ENCODE peak calls at places on chromosomes 2 and 18, in five cellular contexts. V is neuronal stem cell, P is IMR-90, A is H9, K is H1. L is an unnamed sample.

GRCh38 chr2:135009339-135009738 is 37.9 kb downstream of the MAP3K19 start:
- DNase-seq in V (no peak), A (no peak), P (no peak), K (no peak), L (no peak)

GRCh38 chr2:11404381-11405073 is 60.1 kb upstream of the ROCK2 start:
- DNase-seq in A (no peak), K (no peak), V (no peak), P (no peak), L (no peak)

GRCh38 chr2:227052879-227053278 is 111.1 kb downstream of the COL4A4 start:
- DNase-seq in P (no peak), V (no peak), A (no peak), K (no peak), L (no peak)

GRCh38 chr2:136696438-136696837 is 68.9 kb upstream of the THSD7B start:
- DNase-seq in V (no peak), K (no peak), A (no peak), P (no peak), L (no peak)

GRCh38 chr2:209145941-209146681 is 277.7 kb upstream of the MAP2 start:
- DNase-seq in V (no peak), K (no peak), A (peak), P (no peak), L (no peak)

GRCh38 chr2:197356136-197356535 is 45.6 kb upstream of the ANKRD44 start:
- DNase-seq in A (peak), K (no peak), P (no peak), V (no peak), L (peak)

GRCh38 chr18:79332601-79333000 is 63.1 kb upstream of the NFATC1 start:
- DNase-seq in K (no peak), V (no peak), P (no peak), A (no peak), L (no peak)

GRCh38 chr2:188765522-188765921 is 208.7 kb upstream of the COL3A1 start:
- DNase-seq in A (no peak), P (peak), K (no peak), V (peak), L (peak)

GRCh38 chr2:189285962-189286648 is 106.5 kb upstream of the COL5A2 start:
- DNase-seq in A (no peak), P (peak), K (no peak), V (no peak), L (peak)

GRCh38 chr18:12283666-12284065 is 24.4 kb upstream of the TUBB6 start:
- DNase-seq in P (no peak), V (no peak), A (no peak), K (no peak), L (no peak)

GRCh38 chr2:141437521-141437920 is 693.3 kb downstream of the LRP1B start:
- DNase-seq in K (no peak), P (no peak), A (no peak), V (no peak), L (no peak)

GRCh38 chr2:236505648-236506047 is 64.0 kb upstream of the ACKR3 start:
- DNase-seq in V (no peak), K (no peak), P (no peak), A (no peak), L (no peak)

GRCh38 chr2:43190305-43191052 is 35.9 kb downstream of the ZFP36L2 start:
- DNase-seq in A (no peak), K (no peak), V (no peak), P (no peak), L (no peak)

GRCh38 chr2:152558174-152559091 is 158.8 kb downstream of the PRPF40A start:
- DNase-seq in A (no peak), K (no peak), P (peak), V (no peak), L (peak)

GRCh38 chr2:110812726-110813645 is 80.6 kb downstream of the ACOXL start:
- DNase-seq in A (no peak), V (no peak), K (no peak), P (no peak), L (no peak)

GRCh38 chr2:112136081-112136480 is 2.1 kb upstream of the FBLN7 start:
- DNase-seq in K (no peak), V (no peak), P (no peak), A (no peak), L (no peak)

GRCh38 chr18:79988925-79989361 is 580 bp upstream of the TXNL4A start:
- DNase-seq in A (peak), K (no peak), V (no peak), P (peak), L (peak)

GRCh38 chr2:239830066-239830717 is 194.9 kb downstream of the NDUFA10 start:
- DNase-seq in P (no peak), K (no peak), A (peak), V (no peak), L (no peak)

GRCh38 chr2:169397697-169398096 is 35.4 kb upstream of the LRP2 start:
- DNase-seq in K (no peak), A (no peak), P (no peak), V (no peak), L (peak)

GRCh38 chr2:201118121-201118956 is 2.4 kb downstream of the CFLAR start:
- DNase-seq in K (no peak), A (peak), P (peak), V (no peak), L (peak)

GRCh38 chr2:241542278-241542605 is 16.3 kb upstream of the BOK start:
- DNase-seq in P (no peak), A (no peak), V (no peak), K (no peak), L (no peak)

GRCh38 chr2:232979871-232980461 is 33.1 kb downstream of the NGEF start:
- DNase-seq in A (no peak), V (no peak), K (no peak), P (peak), L (peak)

GRCh38 chr2:190679813-190680591 is 31.1 kb downstream of the NAB1 start:
- DNase-seq in K (peak), V (no peak), A (peak), P (peak), L (peak)

GRCh38 chr2:190677255-190677654 is 28.4 kb downstream of the NAB1 start:
- DNase-seq in K (no peak), P (peak), V (no peak), A (no peak), L (no peak)

GRCh38 chr2:190682168-190682567 is 33.3 kb downstream of the NAB1 start:
- DNase-seq in P (peak), A (no peak), V (no peak), K (no peak), L (peak)

GRCh38 chr2:190678444-190679162 is 29.7 kb downstream of the NAB1 start:
- DNase-seq in V (no peak), A (no peak), P (peak), K (no peak), L (peak)

DNA sequence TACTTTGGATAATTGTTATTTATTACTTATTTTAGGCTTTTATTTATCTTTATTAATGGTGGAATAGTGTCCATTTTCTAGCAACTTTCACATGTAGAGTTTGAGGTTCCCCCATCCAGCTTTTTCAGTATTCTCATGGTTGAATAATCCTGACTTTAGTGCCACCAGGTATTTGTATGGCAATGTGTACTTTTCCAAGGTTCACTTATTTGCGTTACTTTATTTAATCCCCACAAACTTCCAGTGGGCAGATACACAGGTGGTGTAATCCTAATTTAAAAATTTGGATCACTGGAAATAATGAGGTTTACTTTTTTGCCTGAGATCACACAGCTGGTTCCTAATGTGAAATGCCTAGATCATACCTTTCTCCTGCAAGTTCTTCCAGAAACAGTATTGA is 30.5 kb downstream of the NAB1 start:
- DNase-seq in V (no peak), A (no peak), P (no peak), K (no peak), L (no peak)
- H2BK15ac ChIP-seq in V (no peak), A (no peak), P (no peak), K (no peak), L (no peak)

GRCh38 chr2:64923385-64923710 is 65.9 kb upstream of the SLC1A4 start:
- DNase-seq in K (no peak), V (no peak), P (no peak), A (no peak), L (no peak)
- H3K9ac ChIP-seq in K (no peak), V (no peak), P (no peak), A (no peak), L (no peak)

GRCh38 chr18:58789856-58790255 is 74.8 kb upstream of the ZNF532 start:
- DNase-seq in K (no peak), A (no peak), V (no peak), P (no peak), L (peak)

GRCh38 chr18:58787750-58788149 is 76.9 kb upstream of the ZNF532 start:
- DNase-seq in P (no peak), A (no peak), K (no peak), V (no peak), L (no peak)

GRCh38 chr18:58792086-58792485 is 72.6 kb upstream of the ZNF532 start:
- DNase-seq in P (no peak), K (no peak), V (no peak), A (no peak), L (no peak)

GRCh38 chr18:58788470-58788869 is 76.2 kb upstream of the ZNF532 start:
- DNase-seq in V (no peak), A (no peak), P (no peak), K (no peak), L (no peak)

GRCh38 chr18:58788971-58789797 is 75.5 kb upstream of the ZNF532 start:
- DNase-seq in P (peak), K (no peak), V (no peak), A (peak), L (peak)
- H4K91ac ChIP-seq in P (peak), K (no peak), V (no peak), A (no peak), L (peak)

DNA sequence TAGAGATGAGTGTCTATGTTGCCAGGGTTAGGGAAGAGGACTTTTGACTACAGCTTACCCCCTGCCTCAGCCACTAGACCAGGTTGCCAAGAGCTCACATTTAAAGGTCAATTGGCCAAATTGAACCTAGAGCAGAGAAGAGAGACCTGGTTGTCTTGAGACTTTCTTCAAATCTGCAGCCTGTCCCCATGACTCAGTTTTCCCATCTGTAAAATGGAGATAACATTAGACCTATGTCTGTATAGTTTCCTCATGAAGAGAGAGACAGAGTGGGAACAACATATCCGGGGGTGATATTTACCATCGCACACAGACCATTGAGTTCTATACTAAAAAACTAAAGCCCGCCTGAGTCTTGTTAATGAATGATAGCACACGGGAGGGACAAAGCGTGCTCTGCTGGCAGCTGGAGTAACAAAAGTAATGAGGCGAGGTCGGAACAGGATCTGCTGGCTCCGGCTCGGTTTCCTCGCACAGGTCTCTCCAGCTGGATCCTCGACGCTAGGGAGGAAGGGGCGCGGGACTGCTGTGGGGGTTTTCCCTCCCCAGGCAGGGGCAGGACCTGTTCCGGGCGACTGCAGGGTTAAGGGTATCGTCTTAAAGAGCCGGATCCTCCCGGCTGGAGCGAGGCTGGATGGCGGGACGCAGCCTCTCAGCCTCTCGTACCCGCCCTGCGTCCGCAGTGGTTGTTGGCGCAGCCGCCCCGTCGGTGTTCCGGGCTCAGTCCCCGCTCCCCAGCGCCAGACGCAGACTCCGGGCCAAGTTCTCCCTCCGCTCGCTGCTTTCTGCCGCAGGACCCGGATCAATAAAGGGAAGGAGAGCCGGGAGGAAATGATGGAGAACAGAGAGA is 1.4 kb upstream of the LIPG start:
- DNase-seq in A (peak), K (no peak), P (no peak), V (no peak), L (peak)
- H2BK15ac ChIP-seq in A (no peak), K (peak), P (no peak), V (peak), L (no peak)

DNA sequence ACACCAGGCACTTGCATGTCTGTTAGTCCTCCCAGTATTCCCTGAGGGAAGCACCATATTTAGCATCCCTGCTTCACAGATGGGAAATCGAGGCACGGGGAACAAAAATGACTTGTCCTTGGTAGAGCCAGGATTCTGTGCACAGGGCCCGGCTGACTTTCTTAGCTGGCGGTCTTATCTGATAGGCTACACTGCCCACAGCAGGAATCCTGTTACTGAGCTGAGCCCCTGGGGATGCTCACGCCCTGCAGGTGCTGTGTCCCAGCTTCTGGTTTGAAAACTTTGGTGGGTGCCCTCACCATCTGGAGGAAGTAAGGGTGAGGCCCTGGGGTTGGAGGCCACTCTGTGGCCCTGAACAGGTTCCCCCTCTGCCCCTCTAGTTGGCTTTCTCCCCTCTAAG is 68.4 kb upstream of the MCFD2 start:
- DNase-seq in A (no peak), K (no peak), V (no peak), P (no peak), L (no peak)
- H3K9ac ChIP-seq in A (no peak), K (no peak), V (no peak), P (no peak), L (peak)

DNA sequence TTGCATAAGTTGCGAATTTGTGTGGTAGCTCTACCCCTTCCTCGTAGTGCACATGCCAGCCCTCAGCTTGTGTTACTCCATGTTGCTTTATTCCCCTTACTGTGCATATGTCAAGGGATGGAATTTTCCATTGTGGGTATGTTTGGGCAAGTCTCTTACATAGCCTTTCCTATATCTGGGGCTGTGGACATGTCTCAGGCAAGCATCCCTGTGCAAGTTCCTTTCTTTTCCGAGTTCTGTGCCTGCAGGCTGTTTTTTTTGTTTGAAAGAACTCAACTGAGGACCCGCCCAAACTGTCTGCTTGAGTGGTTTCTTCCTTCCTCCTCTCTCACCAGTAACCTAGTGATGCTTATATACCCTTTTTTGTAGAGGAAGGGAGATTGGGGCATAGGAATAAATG is 1739.1 kb upstream of the PIK3C3 start:
- DNase-seq in V (no peak), P (peak), K (no peak), A (no peak), L (no peak)
- H4K91ac ChIP-seq in V (no peak), P (peak), K (no peak), A (no peak), L (no peak)